ENCODE peak calls at places on chromosome 11, in four cellular contexts. R, Z, A and O are unnamed samples.

GRCh38 chr11:3159296-3160190 is 5.6 kb downstream of the OSBPL5 start:
- DNase-seq in R (no peak), Z (no peak), A (peak), O (no peak)

GRCh38 chr11:843818-844692 is 1.4 kb downstream of the TSPAN4 start:
- DNase-seq in R (no peak), Z (peak), A (peak), O (no peak)

GRCh38 chr11:44809283-44809682 is 82.5 kb downstream of the TSPAN18 start:
- DNase-seq in R (no peak), Z (no peak), A (no peak), O (no peak)

GRCh38 chr11:123469089-123469488 is 39.0 kb downstream of the GRAMD1B start:
- DNase-seq in R (no peak), Z (no peak), A (no peak), O (no peak)

GRCh38 chr11:108672113-108672512 is 7.2 kb downstream of the DDX10 start:
- DNase-seq in R (no peak), Z (no peak), A (no peak), O (no peak)

GRCh38 chr11:70862093-70862492 is 390.3 kb downstream of the SHANK2 start:
- DNase-seq in R (no peak), Z (no peak), A (no peak), O (no peak)

GRCh38 chr11:96102664-96103068 is 178.8 kb upstream of the MTMR2 start:
- DNase-seq in R (no peak), Z (no peak), A (no peak), O (no peak)

GRCh38 chr11:68146704-68147474 is 25.7 kb upstream of the CHKA start:
- DNase-seq in R (no peak), Z (no peak), A (no peak), O (no peak)

GRCh38 chr11:68450711-68451110 is 9.8 kb upstream of the PPP6R3 start:
- DNase-seq in R (no peak), Z (no peak), A (peak), O (no peak)

GRCh38 chr11:69102732-69103615 is 52.8 kb upstream of the SMIM38 start:
- DNase-seq in R (no peak), Z (no peak), A (no peak), O (no peak)

GRCh38 chr11:45929486-45930030 is 7.1 kb downstream of the LARGE2 start:
- DNase-seq in R (no peak), Z (no peak), A (peak), O (no peak)